ENCODE peak calls at places on chromosomes 1 and 21, in ten cellular contexts. C is right lobe of liver, H is WTC11, G is fibroblast of the aortic adventitia, N is natural killer cell, S is body of pancreas, Z is MCF 10A, B is Calu3, T is astrocyte of the spinal cord, U is epithelial cell of esophagus. O is an unnamed sample.

GRCh38 chr1:233257786-233258185 is 37.7 kb downstream of the PCNX2 start:
- DNase-seq in U (no peak), T (no peak), S (no peak), B (no peak), Z (no peak), C (no peak), G (no peak), H (no peak), N (no peak), O (no peak)

GRCh38 chr1:2801535-2802291 is at the start of gene TTC34:
- DNase-seq in B (peak), U (no peak), T (no peak), G (no peak), Z (no peak), S (no peak), N (peak), C (no peak), H (peak), O (peak)

GRCh38 chr1:228066891-228067654 is 15.4 kb upstream of the ARF1 start:
- DNase-seq in Z (no peak), C (no peak), G (no peak), H (no peak), B (no peak), T (no peak), U (no peak), S (no peak), N (no peak), O (peak)

GRCh38 chr21:14675774-14676530 is 129.8 kb upstream of the SAMSN1 start:
- DNase-seq in H (no peak), N (no peak), C (no peak), U (no peak), S (no peak), T (no peak), G (no peak), B (no peak), Z (no peak), O (peak)

GRCh38 chr1:40849801-40850592 is 12.2 kb downstream of the CITED4 start:
- DNase-seq in S (peak), Z (peak), N (peak), U (peak), B (peak), C (peak), G (peak), T (peak), H (peak), O (peak)

GRCh38 chr1:181141431-181141910 is 53.0 kb downstream of the IER5 start:
- DNase-seq in H (no peak), Z (peak), N (no peak), B (peak), C (no peak), G (peak), U (peak), T (peak), S (no peak), O (peak)

GRCh38 chr1:108590436-108590835 is 30.5 kb downstream of the EEIG2 start:
- DNase-seq in Z (no peak), S (no peak), B (no peak), N (no peak), H (no peak), C (no peak), U (no peak), G (peak), T (no peak), O (no peak)

GRCh38 chr21:29704719-29705118 is 235.1 kb downstream of the GRIK1 start:
- DNase-seq in G (peak), U (no peak), S (no peak), T (peak), B (no peak), Z (peak), N (no peak), H (no peak), C (no peak), O (no peak)

GRCh38 chr1:62361426-62361825 is 42.2 kb upstream of the KANK4 start:
- DNase-seq in S (peak), H (no peak), B (no peak), U (no peak), G (no peak), T (no peak), N (no peak), C (no peak), Z (no peak), O (no peak)

GRCh38 chr1:74426208-74426932 is 86.0 kb downstream of the LRRC53 start:
- DNase-seq in T (peak), B (no peak), N (no peak), S (no peak), G (peak), H (no peak), Z (peak), C (no peak), U (peak), O (no peak)

GRCh38 chr21:41678016-41678935 is 88.6 kb downstream of the RIPK4 start:
- DNase-seq in B (peak), H (no peak), Z (peak), U (peak), T (peak), G (no peak), C (no peak), S (peak), N (no peak), O (no peak)

GRCh38 chr1:183702813-183703198 is 49.7 kb upstream of the APOBEC4 start:
- DNase-seq in Z (no peak), S (no peak), T (no peak), G (no peak), U (no peak), H (no peak), B (no peak), N (no peak), C (no peak), O (no peak)
- TF ChIP-seq CTCF in Z (no peak), S (no peak), T (no peak), G (no peak), U (no peak), H (no peak), B (no peak), N (no peak), C (no peak), O (no peak)

DNA sequence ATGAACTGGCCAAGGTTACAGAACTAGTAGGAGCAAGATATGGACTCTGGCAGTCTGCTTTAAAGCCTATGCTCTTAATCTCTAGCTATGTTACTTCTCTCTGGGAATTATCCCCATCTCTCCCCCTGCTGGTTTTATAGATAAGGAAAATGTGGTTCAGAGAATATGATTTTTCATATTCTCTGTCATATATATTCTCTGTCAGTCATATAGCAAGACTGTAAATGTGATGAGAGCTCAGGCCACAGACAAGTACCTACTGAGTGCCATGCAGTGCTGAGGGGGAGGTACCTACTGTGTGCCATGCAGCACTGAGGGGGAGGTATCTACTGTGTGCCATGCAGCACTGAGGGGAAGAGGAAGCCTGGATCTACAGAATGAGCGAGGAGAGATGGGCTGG is 220.3 kb upstream of the FGGY start:
- DNase-seq in B (no peak), N (no peak), H (no peak), C (no peak), T (peak), Z (no peak), U (peak), S (no peak), G (peak), O (no peak)
- TF ChIP-seq CTCF in B (no peak), N (no peak), H (no peak), C (peak), T (peak), Z (peak), U (peak), S (peak), G (peak), O (no peak)

GRCh38 chr1:229378586-229379442 is 36.0 kb upstream of the CCSAP start:
- DNase-seq in N (no peak), H (no peak), G (no peak), S (no peak), Z (no peak), T (no peak), C (no peak), B (no peak), U (no peak), O (no peak)
- TF ChIP-seq CTCF in N (no peak), H (no peak), G (peak), S (no peak), Z (no peak), T (no peak), C (no peak), B (no peak), U (no peak), O (no peak)

DNA sequence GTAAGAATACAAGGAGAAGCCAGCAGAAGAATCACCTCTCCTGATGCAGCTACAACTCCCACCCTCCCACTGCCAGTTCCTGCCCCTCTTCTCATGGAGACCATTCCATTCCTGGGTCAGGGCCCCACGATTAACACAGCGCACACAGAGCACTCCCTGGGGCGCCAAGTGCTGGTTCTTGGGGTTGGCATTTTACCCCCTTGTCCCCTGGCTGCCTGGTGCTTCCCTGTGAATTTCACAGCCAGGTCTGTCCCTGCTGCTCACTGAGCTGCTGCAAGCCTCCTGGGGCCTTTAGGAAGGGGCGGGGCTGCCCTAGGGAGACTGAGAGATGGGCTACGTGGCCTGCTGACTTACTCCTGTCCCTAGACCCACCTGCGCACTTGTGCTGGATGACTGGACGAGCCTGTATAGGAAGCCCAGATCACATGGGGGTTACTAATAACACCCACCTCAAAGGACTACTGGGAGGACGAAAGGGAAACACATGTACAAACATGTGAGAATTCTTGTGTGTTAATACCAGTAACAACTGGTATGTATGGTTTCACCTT is 4.8 kb downstream of the ZNF672 start:
- DNase-seq in T (no peak), S (no peak), G (no peak), N (no peak), B (no peak), H (no peak), C (no peak), Z (no peak), U (peak), O (no peak)
- TF ChIP-seq CTCF in T (no peak), S (no peak), G (no peak), N (no peak), B (no peak), H (no peak), C (no peak), Z (no peak), U (no peak), O (no peak)

GRCh38 chr1:43671193-43671592 is 21.2 kb downstream of the KDM4A start:
- DNase-seq in S (no peak), Z (no peak), H (no peak), G (peak), C (peak), N (no peak), U (no peak), B (no peak), T (no peak), O (no peak)
- TF ChIP-seq CTCF in S (no peak), Z (no peak), H (no peak), G (no peak), C (no peak), N (no peak), U (no peak), B (no peak), T (no peak), O (no peak)

GRCh38 chr1:53293123-53293522 is 34.7 kb downstream of the LRP8 start:
- DNase-seq in H (no peak), N (no peak), C (no peak), U (no peak), B (no peak), G (peak), S (no peak), Z (peak), T (no peak), O (no peak)

GRCh38 chr1:53292690-53293089 is 35.2 kb downstream of the LRP8 start:
- DNase-seq in T (no peak), N (no peak), Z (no peak), C (no peak), B (no peak), U (no peak), S (no peak), H (no peak), G (peak), O (no peak)

GRCh38 chr1:53289050-53289429 is 38.8 kb downstream of the LRP8 start:
- DNase-seq in T (no peak), C (no peak), S (no peak), H (no peak), G (no peak), B (no peak), Z (no peak), U (no peak), N (no peak), O (no peak)

GRCh38 chr1:53294557-53294956 is 33.3 kb downstream of the LRP8 start:
- DNase-seq in G (peak), U (peak), B (no peak), S (no peak), Z (peak), H (no peak), N (no peak), T (peak), C (no peak), O (no peak)

GRCh38 chr1:53291574-53291973 is 36.3 kb downstream of the LRP8 start:
- DNase-seq in G (no peak), T (no peak), U (no peak), C (no peak), H (no peak), S (no peak), Z (no peak), B (no peak), N (no peak), O (no peak)
- TF ChIP-seq CTCF in G (no peak), T (peak), U (no peak), C (no peak), H (no peak), S (no peak), Z (no peak), B (no peak), N (no peak), O (no peak)

GRCh38 chr21:37257967-37258877 is 8.9 kb downstream of the VPS26C start:
- DNase-seq in S (peak), U (peak), T (peak), Z (peak), C (peak), G (peak), H (peak), B (peak), N (peak), O (peak)
- TF ChIP-seq CTCF in S (no peak), U (no peak), T (no peak), Z (no peak), C (no peak), G (no peak), H (no peak), B (no peak), N (no peak), O (no peak)

DNA sequence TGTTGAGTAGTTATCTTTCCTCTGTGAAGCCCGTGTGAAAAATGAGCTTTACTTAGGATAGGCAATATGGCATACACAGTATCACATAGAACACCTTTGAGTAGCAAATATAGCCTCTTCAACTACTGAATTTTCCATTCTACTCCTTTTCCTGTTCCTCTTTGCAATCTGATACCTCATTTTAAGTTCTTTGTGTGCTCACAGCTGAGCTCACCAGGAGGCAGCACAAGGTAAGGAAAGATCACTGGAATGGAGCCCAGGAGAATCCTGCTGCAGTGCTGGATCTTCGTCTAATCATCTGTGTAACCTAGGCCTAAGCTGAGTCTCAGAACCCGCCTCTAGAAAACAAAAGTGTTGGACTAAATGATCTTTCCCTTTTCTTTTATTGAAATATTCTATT is 171.0 kb downstream of the LRRC40 start:
- DNase-seq in Z (peak), B (peak), U (peak), S (no peak), T (peak), C (no peak), H (peak), G (peak), N (no peak), O (no peak)
- TF ChIP-seq CTCF in Z (peak), B (no peak), U (peak), S (no peak), T (peak), C (no peak), H (no peak), G (peak), N (no peak), O (no peak)

GRCh38 chr1:7449750-7450149 is 321.3 kb upstream of the VAMP3 start:
- DNase-seq in G (no peak), U (no peak), C (no peak), T (no peak), S (no peak), H (no peak), B (no peak), Z (no peak), N (no peak), O (no peak)
- TF ChIP-seq CTCF in G (no peak), U (no peak), C (no peak), T (no peak), S (no peak), H (no peak), B (no peak), Z (no peak), N (no peak), O (no peak)

O was measured in CD14-positive monocyte.